ENCODE peak calls at places on chromosome 20, in five cellular contexts. One of them, this sample, is unnamed.

GRCh38 chr20:51732454-51732791 is 35.8 kb downstream of the ATP9A start:
- DNase-seq in endothelial cell: no peak
- DNase-seq in foreskin fibroblast: peak; percentile 52
- DNase-seq in RWPE1: no peak
- DNase-seq in endodermal cell: no peak
- DNase-seq in this sample: no peak

GRCh38 chr20:63522091-63522868 is 1.7 kb downstream of the PPDPF start:
- DNase-seq in endothelial cell: no peak
- DNase-seq in foreskin fibroblast: no peak
- DNase-seq in RWPE1: no peak
- DNase-seq in endodermal cell: peak; percentile 28
- DNase-seq in this sample: no peak

GRCh38 chr20:54284928-54285704 is 77.2 kb downstream of the PFDN4 start:
- DNase-seq in endothelial cell: no peak
- DNase-seq in foreskin fibroblast: no peak
- DNase-seq in RWPE1: peak; percentile 41
- DNase-seq in endodermal cell: no peak
- DNase-seq in this sample: no peak

GRCh38 chr20:50594231-50594590 is 84.0 kb downstream of the PTPN1 start:
- DNase-seq in endothelial cell: no peak
- DNase-seq in foreskin fibroblast: peak; percentile 42
- DNase-seq in RWPE1: no peak
- DNase-seq in endodermal cell: no peak
- DNase-seq in this sample: no peak

GRCh38 chr20:52240802-52241201 is 49.2 kb upstream of the ZFP64 start:
- DNase-seq in endothelial cell: no peak
- DNase-seq in foreskin fibroblast: no peak
- DNase-seq in RWPE1: no peak
- DNase-seq in endodermal cell: no peak
- DNase-seq in this sample: no peak

GRCh38 chr20:62523473-62524203 is 47.8 kb upstream of the GATA5 start:
- DNase-seq in endothelial cell: no peak
- DNase-seq in foreskin fibroblast: peak; percentile 26
- DNase-seq in RWPE1: no peak
- DNase-seq in endodermal cell: peak; percentile 81
- DNase-seq in this sample: no peak

GRCh38 chr20:50797142-50797541 is 2.3 kb downstream of the BCAS4 start:
- DNase-seq in endothelial cell: no peak
- DNase-seq in foreskin fibroblast: no peak
- DNase-seq in RWPE1: no peak
- DNase-seq in endodermal cell: no peak
- DNase-seq in this sample: no peak

GRCh38 chr20:62501801-62502495 is 26.2 kb upstream of the GATA5 start:
- DNase-seq in endothelial cell: no peak
- DNase-seq in foreskin fibroblast: peak; percentile 58
- DNase-seq in RWPE1: peak; percentile 60
- DNase-seq in endodermal cell: no peak
- DNase-seq in this sample: no peak

GRCh38 chr20:22616551-22616950 is 32.2 kb upstream of the FOXA2 start:
- DNase-seq in endothelial cell: no peak
- DNase-seq in foreskin fibroblast: no peak
- DNase-seq in RWPE1: no peak
- DNase-seq in endodermal cell: no peak
- DNase-seq in this sample: no peak

GRCh38 chr20:62617711-62618483 is 24.4 kb upstream of the SLCO4A1 start:
- DNase-seq in endothelial cell: no peak
- DNase-seq in foreskin fibroblast: no peak
- DNase-seq in RWPE1: peak; percentile 44
- DNase-seq in endodermal cell: no peak
- DNase-seq in this sample: no peak

GRCh38 chr20:35771367-35771688 is 487 bp upstream of the PHF20 start:
- DNase-seq in endothelial cell: no peak
- DNase-seq in foreskin fibroblast: no peak
- DNase-seq in RWPE1: no peak
- DNase-seq in endodermal cell: no peak
- DNase-seq in this sample: no peak

GRCh38 chr20:51749674-51750036 is 18.5 kb downstream of the ATP9A start:
- DNase-seq in endothelial cell: no peak
- DNase-seq in foreskin fibroblast: peak; percentile 77
- DNase-seq in RWPE1: peak; percentile 47
- DNase-seq in endodermal cell: no peak
- DNase-seq in this sample: no peak

GRCh38 chr20:32966881-32967781 is 37.1 kb downstream of the SUN5 start:
- DNase-seq in endothelial cell: no peak
- DNase-seq in foreskin fibroblast: no peak
- DNase-seq in RWPE1: no peak
- DNase-seq in endodermal cell: peak; percentile 41
- DNase-seq in this sample: no peak

GRCh38 chr20:20614391-20614790 is 98.1 kb downstream of the RALGAPA2 start:
- DNase-seq in endothelial cell: no peak
- DNase-seq in foreskin fibroblast: no peak
- DNase-seq in RWPE1: no peak
- DNase-seq in endodermal cell: no peak
- DNase-seq in this sample: no peak

GRCh38 chr20:20685635-20686034 is 26.8 kb downstream of the RALGAPA2 start:
- DNase-seq in endothelial cell: no peak
- DNase-seq in foreskin fibroblast: no peak
- DNase-seq in RWPE1: no peak
- DNase-seq in endodermal cell: no peak
- DNase-seq in this sample: no peak

GRCh38 chr20:32304121-32304520 is 26.7 kb downstream of the KIF3B start:
- DNase-seq in endothelial cell: no peak
- DNase-seq in foreskin fibroblast: no peak
- DNase-seq in RWPE1: no peak
- DNase-seq in endodermal cell: no peak
- DNase-seq in this sample: no peak

GRCh38 chr20:24465730-24466129 is 3.7 kb upstream of the SYNDIG1 start:
- DNase-seq in endothelial cell: no peak
- DNase-seq in foreskin fibroblast: peak; percentile 60
- DNase-seq in RWPE1: no peak
- DNase-seq in endodermal cell: no peak
- DNase-seq in this sample: no peak

GRCh38 chr20:57374343-57374930 is 16.8 kb upstream of the RBM38 start:
- DNase-seq in endothelial cell: no peak
- DNase-seq in foreskin fibroblast: no peak
- DNase-seq in RWPE1: no peak
- DNase-seq in endodermal cell: no peak
- DNase-seq in this sample: no peak

GRCh38 chr20:3934628-3935027 is 45.4 kb downstream of the PANK2 start:
- DNase-seq in endothelial cell: no peak
- DNase-seq in foreskin fibroblast: peak; percentile 66
- DNase-seq in RWPE1: no peak
- DNase-seq in endodermal cell: no peak
- DNase-seq in this sample: no peak

GRCh38 chr20:6036213-6036612 is 17.6 kb downstream of the LRRN4 start:
- DNase-seq in endothelial cell: no peak
- DNase-seq in foreskin fibroblast: no peak
- DNase-seq in RWPE1: no peak
- DNase-seq in endodermal cell: no peak
- DNase-seq in this sample: no peak

GRCh38 chr20:52083627-52084232 is 107.8 kb downstream of the ZFP64 start:
- DNase-seq in endothelial cell: peak; percentile 60
- DNase-seq in foreskin fibroblast: peak; percentile 85
- DNase-seq in RWPE1: peak; percentile 82
- DNase-seq in endodermal cell: peak; percentile 87
- DNase-seq in this sample: peak; percentile 70

GRCh38 chr20:59938221-59938620 is 1.9 kb downstream of the PPP1R3D start:
- DNase-seq in endothelial cell: no peak
- DNase-seq in foreskin fibroblast: peak; percentile 79
- DNase-seq in RWPE1: peak; percentile 64
- DNase-seq in endodermal cell: no peak
- DNase-seq in this sample: no peak

GRCh38 chr20:3911956-3912355 is 22.8 kb downstream of the PANK2 start:
- DNase-seq in endothelial cell: no peak
- DNase-seq in foreskin fibroblast: no peak
- DNase-seq in RWPE1: peak; percentile 46
- DNase-seq in endodermal cell: no peak
- DNase-seq in this sample: no peak

DNA sequence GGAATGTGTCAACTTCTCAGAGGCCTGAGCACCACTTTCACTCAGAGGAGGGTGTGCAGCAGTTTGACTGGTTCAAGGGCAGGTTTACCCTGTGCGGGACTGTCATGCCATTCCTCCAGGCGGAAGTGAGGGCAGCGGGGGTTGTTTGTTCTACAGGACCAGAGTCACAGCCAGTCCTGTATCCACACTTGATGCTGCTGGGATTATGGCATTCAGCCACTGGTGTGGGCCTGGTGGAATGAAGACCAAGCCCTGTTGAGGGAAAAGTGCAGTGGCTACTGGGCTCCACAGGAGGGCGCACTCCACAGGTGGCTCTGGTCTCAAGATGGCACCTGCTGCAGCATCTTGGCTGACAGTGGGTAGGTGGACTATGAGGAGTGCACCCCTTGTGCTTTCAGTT is 14.8 kb downstream of the SEMG2 start:
- DNase-seq in endothelial cell: peak; percentile 28
- DNase-seq in foreskin fibroblast: no peak
- DNase-seq in RWPE1: no peak
- DNase-seq in endodermal cell: peak; percentile 86
- DNase-seq in this sample: no peak
- TF ChIP-seq CTCF in endothelial cell: peak; percentile 75
- TF ChIP-seq CTCF in foreskin fibroblast: peak; percentile 29
- TF ChIP-seq CTCF in RWPE1: peak; percentile 53
- TF ChIP-seq CTCF in endodermal cell: peak; percentile 89
- TF ChIP-seq CTCF in this sample: no peak

GRCh38 chr20:10322073-10323012 is 103.7 kb downstream of the SNAP25 start:
- DNase-seq in endothelial cell: no peak
- DNase-seq in foreskin fibroblast: peak; percentile 63
- DNase-seq in RWPE1: peak; percentile 21
- DNase-seq in endodermal cell: no peak
- DNase-seq in this sample: no peak

GRCh38 chr20:10324198-10324836 is 105.7 kb downstream of the SNAP25 start:
- DNase-seq in endothelial cell: no peak
- DNase-seq in foreskin fibroblast: no peak
- DNase-seq in RWPE1: no peak
- DNase-seq in endodermal cell: no peak
- DNase-seq in this sample: no peak

GRCh38 chr20:10319855-10320254 is 101.2 kb downstream of the SNAP25 start:
- DNase-seq in endothelial cell: no peak
- DNase-seq in foreskin fibroblast: no peak
- DNase-seq in RWPE1: no peak
- DNase-seq in endodermal cell: no peak
- DNase-seq in this sample: no peak

GRCh38 chr20:10321138-10321717 is 102.6 kb downstream of the SNAP25 start:
- DNase-seq in endothelial cell: no peak
- DNase-seq in foreskin fibroblast: no peak
- DNase-seq in RWPE1: no peak
- DNase-seq in endodermal cell: no peak
- DNase-seq in this sample: no peak

DNA sequence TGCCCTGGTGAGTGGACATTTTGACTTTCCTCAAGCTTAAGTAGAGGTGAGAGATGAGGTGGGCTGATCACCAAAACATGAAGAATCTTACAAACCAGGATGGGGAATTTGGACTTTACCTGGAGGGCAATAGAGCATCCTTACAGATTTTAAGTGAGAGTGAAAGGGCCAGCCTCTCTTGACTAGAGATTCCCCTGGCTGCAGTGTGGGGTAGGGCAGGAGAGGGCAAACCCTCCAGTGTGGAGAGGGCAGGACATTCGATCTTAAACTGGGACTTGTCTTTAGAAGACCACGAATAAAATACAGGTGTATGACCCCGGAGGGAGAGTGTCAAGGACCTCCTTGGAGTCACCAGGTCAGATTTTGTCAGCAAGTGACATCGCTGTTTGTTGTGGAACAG is 105.1 kb downstream of the SNAP25 start:
- DNase-seq in endothelial cell: no peak
- DNase-seq in foreskin fibroblast: no peak
- DNase-seq in RWPE1: no peak
- DNase-seq in endodermal cell: no peak
- DNase-seq in this sample: no peak
- TF ChIP-seq CTCF in endothelial cell: no peak
- TF ChIP-seq CTCF in foreskin fibroblast: no peak
- TF ChIP-seq CTCF in RWPE1: no peak
- TF ChIP-seq CTCF in endodermal cell: peak; percentile 56
- TF ChIP-seq CTCF in this sample: no peak

GRCh38 chr20:11483697-11484096 is 434.0 kb upstream of the BTBD3 start:
- DNase-seq in endothelial cell: no peak
- DNase-seq in foreskin fibroblast: no peak
- DNase-seq in RWPE1: no peak
- DNase-seq in endodermal cell: no peak
- DNase-seq in this sample: no peak
- TF ChIP-seq CTCF in endothelial cell: no peak
- TF ChIP-seq CTCF in foreskin fibroblast: no peak
- TF ChIP-seq CTCF in RWPE1: no peak
- TF ChIP-seq CTCF in endodermal cell: no peak
- TF ChIP-seq CTCF in this sample: no peak

DNA sequence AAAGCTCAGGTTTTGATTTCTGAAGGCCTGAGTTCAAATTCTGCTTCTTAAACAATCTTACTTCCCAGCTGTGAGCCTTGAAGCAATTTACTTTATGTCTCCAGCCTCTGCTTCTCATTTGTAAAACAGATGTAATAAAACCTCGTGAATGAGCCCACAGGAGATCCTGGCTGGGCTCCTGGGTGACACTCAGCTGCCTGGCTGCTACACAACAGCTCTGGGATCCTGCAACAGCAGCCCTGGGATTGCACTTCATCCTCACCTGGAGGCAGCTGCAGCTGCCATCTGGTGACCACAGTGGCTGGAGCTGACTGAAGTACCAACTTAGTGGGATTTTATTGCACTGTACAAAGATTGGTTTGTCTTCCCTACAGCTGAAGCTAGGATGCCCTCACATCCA is 98.6 kb downstream of the NDUFAF5 start:
- DNase-seq in endothelial cell: no peak
- DNase-seq in foreskin fibroblast: peak; percentile 7
- DNase-seq in RWPE1: no peak
- DNase-seq in endodermal cell: no peak
- DNase-seq in this sample: no peak
- TF ChIP-seq CTCF in endothelial cell: no peak
- TF ChIP-seq CTCF in foreskin fibroblast: no peak
- TF ChIP-seq CTCF in RWPE1: no peak
- TF ChIP-seq CTCF in endodermal cell: peak; percentile 14
- TF ChIP-seq CTCF in this sample: no peak

DNA sequence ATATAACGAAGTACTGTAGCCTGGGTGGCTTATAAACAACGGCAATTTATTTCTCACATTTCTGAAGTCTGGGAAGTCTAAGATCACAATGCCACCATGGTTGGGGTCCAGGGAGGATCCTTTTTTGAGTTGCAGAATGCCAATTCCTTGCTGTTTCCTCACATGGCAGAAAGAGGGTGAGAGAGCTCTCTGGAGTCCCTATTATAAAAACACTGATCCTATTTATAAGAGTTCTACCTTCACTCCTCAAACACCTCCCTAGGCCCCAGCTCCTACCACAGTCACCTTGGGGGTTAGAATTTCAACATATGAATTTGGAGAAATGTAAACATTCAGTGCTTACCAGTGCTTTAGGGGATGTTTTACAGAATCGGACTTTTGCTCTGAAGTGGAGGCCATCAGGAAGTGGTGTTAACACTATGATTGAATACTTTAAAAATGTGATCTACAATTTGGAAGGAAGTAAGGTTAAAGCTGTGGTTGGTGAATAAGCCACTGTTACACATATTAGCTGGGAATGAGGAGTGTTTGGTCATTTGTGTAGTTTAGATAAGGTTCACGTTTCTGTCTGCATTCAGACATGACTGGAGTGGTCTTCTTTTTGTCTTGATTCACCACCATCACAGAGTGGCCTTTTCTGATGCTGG is 79.9 kb upstream of the SPTLC3 start:
- DNase-seq in endothelial cell: no peak
- DNase-seq in foreskin fibroblast: peak; percentile 78
- DNase-seq in RWPE1: peak; percentile 44
- DNase-seq in endodermal cell: no peak
- DNase-seq in this sample: no peak
- TF ChIP-seq CTCF in endothelial cell: no peak
- TF ChIP-seq CTCF in foreskin fibroblast: no peak
- TF ChIP-seq CTCF in RWPE1: no peak
- TF ChIP-seq CTCF in endodermal cell: no peak
- TF ChIP-seq CTCF in this sample: no peak

This sample was measured in nephron progenitor cell.